ENCODE peak calls at places on chromosomes 2 and 18, in nine cellular contexts. C is fibroblast of the aortic adventitia; F is effector memory CD8-positive, alpha-beta T cell; M is type B pancreatic cell; Z is HepG2; J is hepatic stellate cell; L is stimulated activated CD4-positive, alpha-beta T cell treated with anti-CD3 and anti-CD28 coated beads, Interleukin-15, amount 100 ng/mL, for 24 hours; Q is NCI-H82; N is stimulated activated naive CD8-positive, alpha-beta T cell treated with anti-CD3 and anti-CD28 coated beads, Interleukin-15, amount 100 ng/mL, for 72 hours. B is an unnamed sample.

GRCh38 chr2:160372585-160372984 is 121.0 kb downstream of the RBMS1 start:
- DNase-seq in C (peak), F (no peak), M (no peak), Z (no peak), J (no peak), L (no peak), Q (no peak), N (no peak), B (no peak)

GRCh38 chr2:74741076-74741460 is 87.0 kb downstream of the SEMA4F start:
- DNase-seq in C (no peak), F (no peak), M (no peak), Z (no peak), J (no peak), L (no peak), Q (peak), N (no peak), B (no peak)

GRCh38 chr18:24514439-24514838 is 54.0 kb downstream of the HRH4 start:
- DNase-seq in C (peak), F (no peak), M (no peak), Z (peak), J (peak), L (peak), Q (peak), N (no peak), B (no peak)

GRCh38 chr18:70981400-70982140 is 692.7 kb downstream of the SOCS6 start:
- DNase-seq in C (no peak), F (no peak), M (no peak), Z (no peak), J (no peak), L (no peak), Q (no peak), N (no peak), B (no peak)

GRCh38 chr2:154437104-154437503 is 261.4 kb upstream of the KCNJ3 start:
- DNase-seq in C (no peak), F (no peak), M (no peak), Z (no peak), J (no peak), L (no peak), Q (no peak), N (no peak), B (no peak)

GRCh38 chr2:162062559-162062958 is 11.5 kb downstream of the DPP4 start:
- DNase-seq in C (no peak), F (no peak), M (no peak), Z (no peak), J (no peak), L (no peak), Q (no peak), N (no peak), B (no peak)

GRCh38 chr2:145015561-145015960 is 495.6 kb upstream of the ZEB2 start:
- DNase-seq in C (peak), F (no peak), M (no peak), Z (no peak), J (no peak), L (no peak), Q (no peak), N (no peak), B (no peak)

GRCh38 chr18:63046375-63046774 is 273.2 kb downstream of the BCL2 start:
- DNase-seq in C (no peak), F (no peak), M (no peak), Z (no peak), J (no peak), L (no peak), Q (no peak), N (no peak), B (no peak)

GRCh38 chr2:16813593-16813992 is 148.0 kb upstream of the CYRIA start:
- DNase-seq in C (no peak), F (no peak), M (no peak), Z (no peak), J (no peak), L (no peak), Q (peak), N (no peak), B (no peak)

GRCh38 chr18:45627204-45627526 is 11.9 kb downstream of the SLC14A2 start:
- DNase-seq in C (no peak), F (no peak), M (no peak), Z (no peak), J (no peak), L (no peak), Q (no peak), N (no peak), B (no peak)

GRCh38 chr2:235989591-235989990 is 178.6 kb downstream of the GBX2 start:
- DNase-seq in C (no peak), F (no peak), M (no peak), Z (no peak), J (no peak), L (no peak), Q (no peak), N (no peak), B (peak)

GRCh38 chr18:54387631-54388030 is 29.9 kb downstream of the C18orf54 start:
- DNase-seq in C (no peak), F (no peak), M (no peak), Z (no peak), J (no peak), L (no peak), Q (no peak), N (no peak), B (no peak)

B was measured in mesenteric fat pad.